ENCODE peak calls at places on chromosomes 3 and 15, in six cellular contexts. O, C, W, M, B and D are unnamed samples.
A peak's percentile ranks its signal among the peaks of the same experiment; 100 is the strongest.

GRCh38 chr3:128800241-128801187 is 74.5 kb downstream of the RAB7A start:
- DNase-seq in O (no peak), C (no peak), W (no peak), M (no peak), B (no peak), D (no peak)

GRCh38 chr3:133574260-133574881 is 885 bp downstream of the CDV3 start:
- DNase-seq in O (peak; percentile 88), C (peak; percentile 51), W (no peak), M (peak; percentile 75), B (peak; percentile 70), D (peak; percentile 74)

GRCh38 chr3:30698549-30698948 is 92.1 kb downstream of the TGFBR2 start:
- DNase-seq in O (no peak), C (no peak), W (no peak), M (no peak), B (no peak), D (no peak)

GRCh38 chr3:102223139-102223538 is 211.7 kb upstream of the ZPLD1 start:
- DNase-seq in O (no peak), C (no peak), W (no peak), M (no peak), B (no peak), D (no peak)

GRCh38 chr15:25236861-25237155 is 202.0 kb downstream of the UBE3A start:
- DNase-seq in O (no peak), C (no peak), W (no peak), M (no peak), B (no peak), D (no peak)

GRCh38 chr15:40307421-40308165 is at the start of gene PLCB2:
- DNase-seq in O (no peak), C (no peak), W (no peak), M (no peak), B (peak; percentile 76), D (peak; percentile 34)

GRCh38 chr3:51696954-51697353 is 9.9 kb upstream of the GRM2 start:
- DNase-seq in O (no peak), C (no peak), W (no peak), M (no peak), B (no peak), D (no peak)

GRCh38 chr3:30448946-30449686 is 157.3 kb upstream of the TGFBR2 start:
- DNase-seq in O (peak; percentile 57), C (no peak), W (no peak), M (no peak), B (no peak), D (no peak)